ENCODE peak calls at places on chromosome 11, in eight cellular contexts. U is nephron progenitor cell, B is ascending aorta, A is GM13976, X is astrocyte of the spinal cord, S is glutamatergic neuron, Y is lower leg skin, C is left lung. R is an unnamed sample.

GRCh38 chr11:32870676-32871075 is 21.9 kb upstream of the QSER1 start:
- DNase-seq in U (peak), B (no peak), A (peak), X (no peak), S (peak), Y (no peak), C (no peak), R (no peak)

GRCh38 chr11:44361883-44362282 is 51.9 kb upstream of the ALX4 start:
- DNase-seq in U (no peak), B (no peak), A (no peak), X (no peak), S (no peak), Y (peak), C (no peak), R (no peak)

GRCh38 chr11:30859709-30860108 is 273.6 kb upstream of the MPPED2 start:
- DNase-seq in U (peak), B (no peak), A (no peak), X (no peak), S (no peak), Y (no peak), C (no peak), R (no peak)

GRCh38 chr11:119975561-119976152 is 162.3 kb downstream of the TRIM29 start:
- DNase-seq in U (peak), B (no peak), A (no peak), X (no peak), S (peak), Y (peak), C (no peak), R (no peak)

GRCh38 chr11:85595285-85595884 is 31.8 kb downstream of the DLG2 start:
- DNase-seq in U (no peak), B (no peak), A (peak), X (peak), S (no peak), Y (no peak), C (no peak), R (peak)

GRCh38 chr11:126607374-126607773 is 251.9 kb downstream of the ST3GAL4 start:
- DNase-seq in U (peak), B (no peak), A (peak), X (peak), S (peak), Y (no peak), C (no peak), R (peak)

GRCh38 chr11:2202071-2202899 is 30.7 kb upstream of the TH start:
- DNase-seq in U (peak), B (no peak), A (no peak), X (no peak), S (no peak), Y (peak), C (peak), R (no peak)

GRCh38 chr11:70908223-70908622 is 344.2 kb downstream of the SHANK2 start:
- DNase-seq in U (no peak), B (no peak), A (no peak), X (no peak), S (no peak), Y (no peak), C (no peak), R (no peak)

GRCh38 chr11:19938866-19939265 is 221.4 kb downstream of the DBX1 start:
- DNase-seq in U (no peak), B (no peak), A (no peak), X (no peak), S (no peak), Y (no peak), C (no peak), R (no peak)

GRCh38 chr11:69643646-69644045 is 2.7 kb downstream of the CCND1 start:
- DNase-seq in U (no peak), B (no peak), A (no peak), X (no peak), S (no peak), Y (no peak), C (no peak), R (no peak)
- TF ChIP-seq CTCF in U (peak), B (no peak), A (no peak), X (no peak), S (peak), Y (no peak), C (no peak), R (no peak)

GRCh38 chr11:64237484-64237951 is 3.1 kb downstream of the VEGFB start:
- DNase-seq in U (no peak), B (no peak), A (no peak), X (no peak), S (no peak), Y (no peak), C (peak), R (no peak)

GRCh38 chr11:64235427-64236161 is 1.2 kb downstream of the VEGFB start:
- DNase-seq in U (no peak), B (no peak), A (no peak), X (no peak), S (no peak), Y (no peak), C (no peak), R (no peak)

GRCh38 chr11:64233913-64234839 is at the start of gene VEGFB:
- DNase-seq in U (peak), B (no peak), A (peak), X (peak), S (no peak), Y (peak), C (peak), R (no peak)

GRCh38 chr11:64232182-64233018 is 2.0 kb upstream of the VEGFB start:
- DNase-seq in U (no peak), B (no peak), A (no peak), X (no peak), S (no peak), Y (no peak), C (no peak), R (no peak)

DNA sequence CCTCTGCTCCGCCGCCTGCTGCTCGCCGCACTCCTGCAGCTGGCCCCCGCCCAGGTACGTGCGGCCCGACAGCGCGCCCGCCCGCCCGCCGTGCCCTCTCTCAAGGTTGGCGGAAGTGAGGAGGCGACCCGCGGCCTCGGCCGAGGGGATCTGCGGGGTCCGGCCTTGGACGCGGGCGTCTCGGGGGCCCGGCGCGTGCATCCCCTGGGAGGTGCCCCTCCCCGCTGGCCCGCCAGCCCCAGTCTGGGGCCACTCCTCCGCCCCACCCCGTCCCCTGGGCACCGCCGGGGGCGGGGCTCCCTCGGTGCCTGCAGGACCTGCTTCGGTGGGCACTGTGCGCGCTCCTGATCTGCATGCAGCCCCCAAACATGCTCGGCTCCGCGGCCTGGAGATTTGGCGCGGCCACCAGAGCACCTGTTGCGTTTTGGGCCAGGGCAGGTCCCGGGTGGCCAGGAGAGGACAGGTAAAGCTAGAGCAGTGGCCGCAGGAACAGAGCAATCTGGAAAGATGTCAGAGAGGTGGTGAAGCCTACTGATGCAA is 526 bp downstream of the VEGFB start:
- DNase-seq in U (peak), B (no peak), A (no peak), X (no peak), S (no peak), Y (no peak), C (no peak), R (no peak)
- TF ChIP-seq CTCF in U (no peak), B (no peak), A (no peak), X (no peak), S (no peak), Y (no peak), C (no peak), R (no peak)

GRCh38 chr11:79086056-79086455 is 354.8 kb downstream of the TENM4 start:
- DNase-seq in U (no peak), B (no peak), A (no peak), X (no peak), S (no peak), Y (no peak), C (no peak), R (no peak)
- TF ChIP-seq CTCF in U (no peak), B (no peak), A (no peak), X (no peak), S (no peak), Y (no peak), C (no peak), R (no peak)

GRCh38 chr11:113581713-113582112 is 106.5 kb upstream of the DRD2 start:
- DNase-seq in U (no peak), B (no peak), A (no peak), X (no peak), S (no peak), Y (no peak), C (no peak), R (no peak)

GRCh38 chr11:113584371-113584770 is 109.2 kb upstream of the DRD2 start:
- DNase-seq in U (no peak), B (no peak), A (no peak), X (no peak), S (no peak), Y (no peak), C (no peak), R (no peak)

GRCh38 chr11:113591122-113591521 is 115.0 kb downstream of the TMPRSS5 start:
- DNase-seq in U (no peak), B (no peak), A (no peak), X (no peak), S (no peak), Y (no peak), C (no peak), R (no peak)

GRCh38 chr11:113587318-113587739 is 112.1 kb upstream of the DRD2 start:
- DNase-seq in U (no peak), B (no peak), A (peak), X (peak), S (no peak), Y (no peak), C (no peak), R (no peak)
- TF ChIP-seq CTCF in U (no peak), B (no peak), A (no peak), X (no peak), S (no peak), Y (no peak), C (no peak), R (no peak)

DNA sequence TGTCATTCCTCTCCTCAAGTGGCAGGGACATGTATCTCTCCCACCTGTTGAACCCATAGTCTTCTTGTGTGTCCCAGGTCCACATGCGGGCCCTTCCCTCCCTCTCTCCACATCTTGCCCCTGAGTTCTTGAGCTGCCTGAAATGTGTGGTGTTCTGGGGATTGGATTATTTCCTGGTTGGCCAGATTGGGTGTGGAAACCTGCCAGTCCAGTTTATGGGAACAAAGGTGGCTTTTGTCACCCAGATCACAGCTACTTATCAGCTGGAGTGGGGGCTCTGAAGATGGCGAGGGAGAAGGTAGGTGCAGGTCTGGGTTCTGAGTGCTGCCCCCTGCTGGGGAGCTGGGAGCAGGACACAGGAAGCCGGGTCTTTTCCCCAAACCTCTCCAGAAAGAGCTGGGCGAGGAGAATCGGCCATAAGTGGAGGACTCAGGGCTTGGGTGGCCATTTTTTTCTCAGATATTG is 14.2 kb downstream of the DTX4 start:
- DNase-seq in U (peak), B (no peak), A (peak), X (no peak), S (peak), Y (no peak), C (peak), R (no peak)
- TF ChIP-seq CTCF in U (peak), B (peak), A (peak), X (peak), S (peak), Y (no peak), C (peak), R (peak)

DNA sequence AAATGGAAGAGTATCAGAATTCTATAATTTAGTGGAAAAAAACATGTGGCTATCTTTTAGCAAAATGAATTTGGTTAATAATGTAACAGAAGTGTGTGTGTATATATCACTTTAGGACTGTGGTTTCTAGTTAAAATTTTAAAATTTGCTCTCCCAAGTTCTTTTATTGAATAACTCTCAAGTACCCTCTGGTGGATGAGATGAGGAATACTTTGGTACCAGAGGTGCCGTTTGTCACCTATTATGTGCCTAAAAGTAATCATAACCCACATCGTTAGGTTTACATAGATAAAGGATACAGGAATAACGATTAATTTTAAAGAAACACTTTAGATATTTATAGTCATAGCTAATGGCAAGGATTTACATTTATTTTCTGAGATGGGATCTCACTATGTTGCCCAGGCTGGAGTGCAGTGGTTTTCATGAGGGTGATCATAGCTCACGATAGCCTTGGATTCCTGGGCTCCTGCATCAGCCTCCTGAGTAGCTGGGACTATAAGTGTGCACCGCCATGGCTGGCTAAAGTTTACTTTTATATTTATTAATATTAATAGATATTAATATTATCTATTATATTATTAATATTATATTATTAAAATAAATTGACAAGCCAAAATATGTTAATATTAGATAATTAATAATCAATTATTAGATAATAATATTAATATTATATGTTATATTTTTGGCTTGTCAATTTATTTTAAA is 66.7 kb upstream of the CAPRIN1 start:
- DNase-seq in U (no peak), B (no peak), A (no peak), X (no peak), S (no peak), Y (no peak), C (no peak), R (no peak)
- TF ChIP-seq CTCF in U (no peak), B (peak), A (no peak), X (peak), S (no peak), Y (no peak), C (no peak), R (no peak)